ENCODE peak calls at places on chromosomes 1 and 21, in eight cellular contexts. I is mucosa of descending colon, C is astrocyte of the cerebellum, S is Karpas-422, J is A673, D is HFF-Myc, A is GM06990, O is left lung. G is an unnamed sample.

GRCh38 chr1:153963850-153964331 is 554 bp upstream of the SLC39A1 start:
- DNase-seq in S (peak; percentile 49), A (no peak), C (no peak), J (no peak), D (no peak), O (peak; percentile 58), I (peak; percentile 74), G (no peak)

GRCh38 chr1:46575778-46576177 is 24.3 kb upstream of the KNCN start:
- DNase-seq in S (no peak), A (no peak), C (no peak), O (no peak), I (no peak), J (no peak), D (no peak), G (no peak)

GRCh38 chr1:244695937-244696336 is 43.0 kb downstream of the DESI2 start:
- DNase-seq in A (no peak), I (no peak), C (no peak), J (no peak), O (no peak), S (no peak), D (no peak), G (no peak)

GRCh38 chr21:16590186-16590585 is 860.4 kb downstream of the USP25 start:
- DNase-seq in D (no peak), S (no peak), O (no peak), A (no peak), C (no peak), I (no peak), J (no peak), G (no peak)

GRCh38 chr1:43858324-43858723 is 75.3 kb upstream of the ARTN start:
- DNase-seq in O (peak; percentile 74), J (peak; percentile 90), D (peak; percentile 95), I (no peak), C (peak; percentile 100), S (no peak), A (no peak), G (peak; percentile 97)

GRCh38 chr1:173853074-173853473 is 14.7 kb downstream of the GAS5 start:
- DNase-seq in C (no peak), J (peak; percentile 50), I (no peak), O (no peak), D (no peak), S (no peak), A (no peak), G (no peak)

GRCh38 chr1:85048296-85049064 is at the start of gene MCOLN3:
- DNase-seq in O (peak; percentile 66), D (no peak), A (peak; percentile 64), J (peak; percentile 16), S (no peak), C (no peak), I (peak; percentile 70), G (no peak)

GRCh38 chr21:44999972-45000636 is 60.3 kb downstream of the SLX9 start:
- DNase-seq in D (no peak), C (no peak), I (peak; percentile 15), J (no peak), S (no peak), A (no peak), O (no peak), G (no peak)

GRCh38 chr1:204190212-204191211 is 5.8 kb downstream of the KISS1 start:
- DNase-seq in J (peak; percentile 35), S (no peak), D (peak; percentile 16), C (no peak), A (no peak), I (peak; percentile 54), O (no peak), G (peak; percentile 13)

GRCh38 chr1:95780836-95781235 is 546.8 kb downstream of the RWDD3 start:
- DNase-seq in D (no peak), S (no peak), C (no peak), J (no peak), O (no peak), I (no peak), A (no peak), G (no peak)

GRCh38 chr1:100441651-100442050 is 89.3 kb downstream of the CDC14A start:
- DNase-seq in A (no peak), I (no peak), S (no peak), D (no peak), O (no peak), J (no peak), C (no peak), G (no peak)

GRCh38 chr1:43324810-43325209 is 12.8 kb upstream of the MPL start:
- DNase-seq in S (no peak), J (peak; percentile 64), O (no peak), C (no peak), I (no peak), D (no peak), A (no peak), G (no peak)

GRCh38 chr1:111448482-111448917 is 556 bp downstream of the WDR77 start:
- DNase-seq in C (no peak), A (no peak), D (no peak), I (no peak), J (peak; percentile 18), S (peak; percentile 63), O (peak; percentile 37), G (no peak)

GRCh38 chr1:29122662-29122986 is 1.1 kb downstream of the TMEM200B start:
- DNase-seq in S (no peak), J (no peak), C (peak; percentile 75), I (peak; percentile 68), A (no peak), O (peak; percentile 63), D (no peak), G (peak; percentile 32)

GRCh38 chr1:184970691-184971161 is 3.6 kb downstream of the NIBAN1 start:
- DNase-seq in J (peak; percentile 47), O (no peak), S (no peak), D (no peak), A (no peak), I (no peak), C (no peak), G (no peak)

GRCh38 chr1:109161836-109162606 is 48.1 kb downstream of the ELAPOR1 start:
- DNase-seq in C (no peak), O (peak; percentile 78), D (no peak), S (no peak), I (no peak), A (peak; percentile 36), J (peak; percentile 79), G (peak; percentile 86)

GRCh38 chr1:19390901-19391595 is 78.9 kb downstream of the SLC66A1 start:
- DNase-seq in J (peak; percentile 81), I (peak; percentile 66), S (peak; percentile 76), O (peak; percentile 68), A (peak; percentile 65), C (peak; percentile 65), D (peak; percentile 89), G (peak; percentile 91)

GRCh38 chr1:28249013-28249870 is 10.1 kb upstream of the SESN2 start:
- DNase-seq in D (no peak), J (peak; percentile 70), C (no peak), O (peak; percentile 78), I (no peak), S (peak; percentile 62), A (peak; percentile 39), G (no peak)

GRCh38 chr1:192846950-192847349 is 38.1 kb downstream of the RGS2 start:
- DNase-seq in S (no peak), J (peak; percentile 23), O (no peak), C (no peak), D (peak; percentile 81), A (no peak), I (no peak), G (peak; percentile 64)

GRCh38 chr1:35656148-35656862 is 15.0 kb upstream of the PSMB2 start:
- DNase-seq in J (no peak), D (no peak), O (no peak), S (no peak), C (no peak), I (no peak), A (no peak), G (no peak)

GRCh38 chr1:153360592-153360991 is 2.9 kb downstream of the S100A9 start:
- DNase-seq in C (no peak), J (no peak), D (no peak), A (no peak), O (no peak), S (no peak), I (no peak), G (no peak)

GRCh38 chr1:235986869-235987268 is 78.0 kb downstream of the NID1 start:
- DNase-seq in D (no peak), S (no peak), C (no peak), O (no peak), A (no peak), J (no peak), I (no peak), G (no peak)

GRCh38 chr1:115898020-115898419 is 57.1 kb upstream of the NHLH2 start:
- DNase-seq in A (no peak), C (no peak), S (peak; percentile 32), O (no peak), D (no peak), J (no peak), I (no peak), G (no peak)

GRCh38 chr1:68174173-68175113 is 57.9 kb downstream of the WLS start:
- DNase-seq in C (peak; percentile 96), J (peak; percentile 60), I (peak; percentile 47), S (no peak), A (no peak), D (peak; percentile 72), O (peak; percentile 51), G (peak; percentile 57)

GRCh38 chr1:198641506-198641905 is 2.7 kb downstream of the PTPRC start:
- DNase-seq in D (no peak), J (peak; percentile 12), O (no peak), I (no peak), S (peak; percentile 89), A (no peak), C (no peak), G (no peak)
- H3K4me3 ChIP-seq in D (no peak overlapping the region), J (no peak overlapping the region), O (peak overlapping the region; percentile 0), I (no peak overlapping the region), S (peak overlapping the region; percentile 61), A (peak overlapping the region; percentile 80), C (no peak overlapping the region), G (no peak overlapping the region)

DNA sequence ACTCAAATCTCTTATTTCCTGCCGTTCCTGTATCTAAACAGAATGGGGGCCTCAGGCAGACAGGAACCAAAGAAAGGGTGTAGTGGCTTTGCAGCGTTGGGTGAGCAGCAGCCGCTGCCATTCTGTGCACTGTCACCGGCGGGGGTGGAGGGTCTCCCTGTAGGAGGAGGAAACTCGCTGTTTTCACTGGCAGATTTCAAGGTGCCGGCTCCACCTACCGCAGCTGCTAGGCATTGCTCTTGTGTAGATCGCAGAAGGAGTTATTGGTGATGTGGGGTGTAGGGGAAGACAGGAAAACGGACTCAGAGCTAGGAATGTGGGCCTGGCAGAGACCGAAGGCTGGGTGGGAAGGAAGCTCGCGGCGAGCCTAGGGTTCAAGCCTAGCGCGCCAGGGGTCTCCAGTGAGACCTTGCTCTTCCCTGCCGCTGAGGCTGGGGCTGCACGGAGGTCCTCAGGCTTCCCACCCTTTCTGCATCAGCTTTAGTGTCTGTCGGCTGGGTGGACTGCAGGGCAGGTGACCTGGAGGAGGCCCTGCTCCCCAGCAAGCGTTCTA is 20.8 kb downstream of the ATP5PO start:
- DNase-seq in S (peak; percentile 80), D (peak; percentile 71), C (peak; percentile 80), J (peak; percentile 94), O (peak; percentile 74), I (peak; percentile 65), A (peak; percentile 34), G (peak; percentile 38)
- H3K4me3 ChIP-seq in S (peak overlapping the region; percentile 15), D (peak overlapping the region; percentile 2), C (no peak overlapping the region), J (peak overlapping the region; percentile 12), O (no peak overlapping the region), I (no peak overlapping the region), A (no peak overlapping the region), G (peak overlapping the region; percentile 16)

GRCh38 chr1:8013800-8014199 is 12.3 kb downstream of the ERRFI1 start:
- DNase-seq in J (no peak), C (no peak), I (no peak), D (no peak), O (no peak), S (no peak), A (no peak), G (no peak)
- H3K4me3 ChIP-seq in J (no peak overlapping the region), C (no peak overlapping the region), I (no peak overlapping the region), D (no peak overlapping the region), O (no peak overlapping the region), S (no peak overlapping the region), A (no peak overlapping the region), G (no peak overlapping the region)

GRCh38 chr1:220689696-220690095 is 467 bp upstream of the C1orf115 start:
- DNase-seq in D (no peak), J (no peak), A (no peak), C (no peak), S (no peak), I (no peak), O (no peak), G (no peak)
- H3K4me3 ChIP-seq in D (peak overlapping the region; percentile 48), J (peak overlapping the region; percentile 49), A (peak overlapping the region; percentile 67), C (peak overlapping the region; percentile 50), S (no peak overlapping the region), I (no peak overlapping the region), O (peak overlapping the region; percentile 80), G (peak overlapping the region; percentile 67)

G was measured in BJ.